ENCODE peak calls at places on chromosome 1, in five cellular contexts. One of them, this sample, is unnamed.

GRCh38 chr1:169928438-169929209 is 34.9 kb upstream of the SCYL3 start:
- DNase-seq in GM03348: peak; percentile 59
- DNase-seq in Daoy: peak; percentile 19
- DNase-seq in HAP-1: peak; percentile 74
- DNase-seq in body of pancreas: no peak
- DNase-seq in this sample: peak; percentile 20

GRCh38 chr1:180887841-180888240 is 24.9 kb upstream of the KIAA1614 start:
- DNase-seq in body of pancreas: no peak
- DNase-seq in Daoy: no peak
- DNase-seq in HAP-1: no peak
- DNase-seq in GM03348: no peak
- DNase-seq in this sample: no peak

GRCh38 chr1:153122831-153123421 is 9.6 kb upstream of the SPRR2F start:
- DNase-seq in HAP-1: no peak
- DNase-seq in body of pancreas: peak; percentile 94
- DNase-seq in Daoy: peak; percentile 82
- DNase-seq in GM03348: no peak
- DNase-seq in this sample: peak; percentile 75

GRCh38 chr1:35797380-35797779 is 10.4 kb upstream of the AGO4 start:
- DNase-seq in HAP-1: no peak
- DNase-seq in Daoy: no peak
- DNase-seq in GM03348: no peak
- DNase-seq in body of pancreas: no peak
- DNase-seq in this sample: no peak

GRCh38 chr1:56666112-56666608 is 21.0 kb downstream of the PRKAA2 start:
- DNase-seq in GM03348: no peak
- DNase-seq in Daoy: no peak
- DNase-seq in HAP-1: peak; percentile 10
- DNase-seq in body of pancreas: no peak
- DNase-seq in this sample: no peak

GRCh38 chr1:237296861-237297260 is 254.9 kb downstream of the RYR2 start:
- DNase-seq in HAP-1: no peak
- DNase-seq in body of pancreas: no peak
- DNase-seq in Daoy: no peak
- DNase-seq in GM03348: no peak
- DNase-seq in this sample: no peak

GRCh38 chr1:204450461-204451257 is 39.0 kb upstream of the PPP1R15B start:
- DNase-seq in body of pancreas: peak; percentile 60
- DNase-seq in HAP-1: no peak
- DNase-seq in Daoy: no peak
- DNase-seq in GM03348: no peak
- DNase-seq in this sample: no peak

GRCh38 chr1:219442575-219442974 is 170.3 kb downstream of the ZC3H11B start:
- DNase-seq in GM03348: no peak
- DNase-seq in Daoy: peak; percentile 61
- DNase-seq in body of pancreas: no peak
- DNase-seq in HAP-1: no peak
- DNase-seq in this sample: no peak

GRCh38 chr1:55500601-55501000 is 285.4 kb upstream of the USP24 start:
- DNase-seq in GM03348: peak; percentile 55
- DNase-seq in body of pancreas: no peak
- DNase-seq in Daoy: no peak
- DNase-seq in HAP-1: no peak
- DNase-seq in this sample: no peak

GRCh38 chr1:223022641-223023473 is 120.2 kb downstream of the TLR5 start:
- DNase-seq in body of pancreas: no peak
- DNase-seq in GM03348: no peak
- DNase-seq in Daoy: peak; percentile 15
- DNase-seq in HAP-1: no peak
- DNase-seq in this sample: peak; percentile 32

GRCh38 chr1:231387770-231388669 is 34.1 kb downstream of the EGLN1 start:
- DNase-seq in Daoy: no peak
- DNase-seq in GM03348: peak; percentile 53
- DNase-seq in HAP-1: no peak
- DNase-seq in body of pancreas: no peak
- DNase-seq in this sample: no peak